ENCODE peak calls at places on chromosomes 11 and 22, in nine cellular contexts. One of them, this sample, is unnamed.

GRCh38 chr22:46297151-46297819 is 615 bp downstream of the GTSE1 start:
- DNase-seq in heart left ventricle: no peak
- DNase-seq in psoas muscle: no peak
- DNase-seq in endothelial cell of umbilical vein: peak; percentile 46
- DNase-seq in body of pancreas: peak; percentile 27
- DNase-seq in mucosa of descending colon: no peak
- DNase-seq in astrocyte: peak; percentile 24
- DNase-seq in BE2C: peak; percentile 68
- DNase-seq in hepatocyte: peak; percentile 47
- DNase-seq in this sample: no peak

GRCh38 chr11:44275241-44275640 is 34.7 kb downstream of the ALX4 start:
- DNase-seq in mucosa of descending colon: no peak
- DNase-seq in body of pancreas: no peak
- DNase-seq in endothelial cell of umbilical vein: no peak
- DNase-seq in psoas muscle: no peak
- DNase-seq in astrocyte: no peak
- DNase-seq in heart left ventricle: no peak
- DNase-seq in hepatocyte: no peak
- DNase-seq in BE2C: no peak
- DNase-seq in this sample: no peak

GRCh38 chr11:10051868-10052586 is 242.0 kb downstream of the SBF2 start:
- DNase-seq in body of pancreas: no peak
- DNase-seq in heart left ventricle: no peak
- DNase-seq in hepatocyte: no peak
- DNase-seq in mucosa of descending colon: no peak
- DNase-seq in endothelial cell of umbilical vein: peak; percentile 66
- DNase-seq in astrocyte: peak; percentile 52
- DNase-seq in psoas muscle: no peak
- DNase-seq in BE2C: no peak
- DNase-seq in this sample: no peak

GRCh38 chr11:90202342-90202741 is 20.5 kb downstream of the CHORDC1 start:
- DNase-seq in hepatocyte: no peak
- DNase-seq in body of pancreas: no peak
- DNase-seq in heart left ventricle: no peak
- DNase-seq in BE2C: no peak
- DNase-seq in endothelial cell of umbilical vein: no peak
- DNase-seq in psoas muscle: no peak
- DNase-seq in mucosa of descending colon: no peak
- DNase-seq in astrocyte: no peak
- DNase-seq in this sample: no peak

GRCh38 chr22:23533328-23533762 is 46.7 kb downstream of the IGLL1 start:
- DNase-seq in BE2C: peak; percentile 86
- DNase-seq in body of pancreas: no peak
- DNase-seq in astrocyte: no peak
- DNase-seq in endothelial cell of umbilical vein: peak; percentile 24
- DNase-seq in hepatocyte: peak; percentile 84
- DNase-seq in mucosa of descending colon: peak; percentile 52
- DNase-seq in psoas muscle: peak; percentile 32
- DNase-seq in heart left ventricle: no peak
- DNase-seq in this sample: peak; percentile 85

GRCh38 chr11:112554586-112554985 is 293.9 kb upstream of the PLET1 start:
- DNase-seq in body of pancreas: no peak
- DNase-seq in BE2C: no peak
- DNase-seq in heart left ventricle: no peak
- DNase-seq in psoas muscle: no peak
- DNase-seq in mucosa of descending colon: no peak
- DNase-seq in endothelial cell of umbilical vein: no peak
- DNase-seq in hepatocyte: no peak
- DNase-seq in astrocyte: no peak
- DNase-seq in this sample: no peak

GRCh38 chr22:46051646-46052045 is 74.7 kb upstream of the WNT7B start:
- DNase-seq in mucosa of descending colon: peak; percentile 19
- DNase-seq in astrocyte: no peak
- DNase-seq in BE2C: peak; percentile 4
- DNase-seq in endothelial cell of umbilical vein: no peak
- DNase-seq in hepatocyte: no peak
- DNase-seq in heart left ventricle: no peak
- DNase-seq in psoas muscle: peak; percentile 19
- DNase-seq in body of pancreas: no peak
- DNase-seq in this sample: no peak

GRCh38 chr11:71580057-71581003 is 2.3 kb downstream of the KRTAP5-11 start:
- DNase-seq in astrocyte: peak; percentile 51
- DNase-seq in body of pancreas: peak; percentile 87
- DNase-seq in heart left ventricle: no peak
- DNase-seq in psoas muscle: no peak
- DNase-seq in hepatocyte: peak; percentile 74
- DNase-seq in mucosa of descending colon: no peak
- DNase-seq in BE2C: peak; percentile 74
- DNase-seq in endothelial cell of umbilical vein: peak; percentile 63
- DNase-seq in this sample: no peak

GRCh38 chr11:35747638-35748037 is 85.1 kb downstream of the TRIM44 start:
- DNase-seq in mucosa of descending colon: no peak
- DNase-seq in endothelial cell of umbilical vein: no peak
- DNase-seq in BE2C: no peak
- DNase-seq in body of pancreas: peak; percentile 44
- DNase-seq in hepatocyte: no peak
- DNase-seq in psoas muscle: no peak
- DNase-seq in heart left ventricle: no peak
- DNase-seq in astrocyte: no peak
- DNase-seq in this sample: no peak

GRCh38 chr11:82080160-82080559 is 653.5 kb downstream of the FAM181B start:
- DNase-seq in astrocyte: peak; percentile 51
- DNase-seq in mucosa of descending colon: no peak
- DNase-seq in heart left ventricle: no peak
- DNase-seq in endothelial cell of umbilical vein: no peak
- DNase-seq in body of pancreas: no peak
- DNase-seq in hepatocyte: no peak
- DNase-seq in psoas muscle: no peak
- DNase-seq in BE2C: no peak
- DNase-seq in this sample: no peak

GRCh38 chr22:39519681-39520053 is 695 bp upstream of the ATF4 start:
- DNase-seq in endothelial cell of umbilical vein: no peak
- DNase-seq in psoas muscle: peak; percentile 84
- DNase-seq in body of pancreas: peak; percentile 73
- DNase-seq in BE2C: peak; percentile 68
- DNase-seq in astrocyte: no peak
- DNase-seq in hepatocyte: peak; percentile 82
- DNase-seq in heart left ventricle: no peak
- DNase-seq in mucosa of descending colon: peak; percentile 80
- DNase-seq in this sample: no peak

GRCh38 chr11:79950741-79951140 is 509.9 kb upstream of the TENM4 start:
- DNase-seq in astrocyte: no peak
- DNase-seq in BE2C: no peak
- DNase-seq in endothelial cell of umbilical vein: no peak
- DNase-seq in heart left ventricle: no peak
- DNase-seq in mucosa of descending colon: no peak
- DNase-seq in body of pancreas: no peak
- DNase-seq in psoas muscle: no peak
- DNase-seq in hepatocyte: no peak
- DNase-seq in this sample: no peak

GRCh38 chr22:39097098-39098020 is at the start of gene APOBEC3H:
- DNase-seq in body of pancreas: no peak
- DNase-seq in endothelial cell of umbilical vein: no peak
- DNase-seq in mucosa of descending colon: no peak
- DNase-seq in hepatocyte: no peak
- DNase-seq in heart left ventricle: no peak
- DNase-seq in astrocyte: no peak
- DNase-seq in psoas muscle: peak; percentile 44
- DNase-seq in BE2C: no peak
- DNase-seq in this sample: no peak

GRCh38 chr11:131409307-131409706 is 38.9 kb downstream of the NTM start:
- DNase-seq in body of pancreas: no peak
- DNase-seq in hepatocyte: no peak
- DNase-seq in endothelial cell of umbilical vein: no peak
- DNase-seq in heart left ventricle: no peak
- DNase-seq in BE2C: no peak
- DNase-seq in mucosa of descending colon: no peak
- DNase-seq in astrocyte: no peak
- DNase-seq in psoas muscle: no peak
- DNase-seq in this sample: no peak

GRCh38 chr11:134439181-134439580 is 27.1 kb upstream of the B3GAT1 start:
- DNase-seq in body of pancreas: no peak
- DNase-seq in psoas muscle: no peak
- DNase-seq in endothelial cell of umbilical vein: no peak
- DNase-seq in BE2C: no peak
- DNase-seq in astrocyte: no peak
- DNase-seq in mucosa of descending colon: no peak
- DNase-seq in hepatocyte: peak; percentile 23
- DNase-seq in heart left ventricle: no peak
- DNase-seq in this sample: no peak

GRCh38 chr11:85923455-85923854 is 68.3 kb downstream of the CCDC83 start:
- DNase-seq in astrocyte: no peak
- DNase-seq in endothelial cell of umbilical vein: no peak
- DNase-seq in hepatocyte: no peak
- DNase-seq in BE2C: no peak
- DNase-seq in mucosa of descending colon: no peak
- DNase-seq in body of pancreas: no peak
- DNase-seq in heart left ventricle: no peak
- DNase-seq in psoas muscle: no peak
- DNase-seq in this sample: no peak

GRCh38 chr22:31508536-31508935 is 12.2 kb downstream of the SFI1 start:
- DNase-seq in psoas muscle: no peak
- DNase-seq in heart left ventricle: no peak
- DNase-seq in body of pancreas: no peak
- DNase-seq in endothelial cell of umbilical vein: no peak
- DNase-seq in hepatocyte: no peak
- DNase-seq in astrocyte: no peak
- DNase-seq in BE2C: no peak
- DNase-seq in mucosa of descending colon: no peak
- DNase-seq in this sample: no peak

GRCh38 chr11:75402002-75402773 is 2.9 kb downstream of the RPS3 start:
- DNase-seq in astrocyte: no peak
- DNase-seq in psoas muscle: no peak
- DNase-seq in heart left ventricle: no peak
- DNase-seq in mucosa of descending colon: no peak
- DNase-seq in hepatocyte: no peak
- DNase-seq in endothelial cell of umbilical vein: no peak
- DNase-seq in body of pancreas: no peak
- DNase-seq in BE2C: no peak
- DNase-seq in this sample: no peak
- TF ChIP-seq CTCF in astrocyte: no peak
- TF ChIP-seq CTCF in psoas muscle: no peak
- TF ChIP-seq CTCF in heart left ventricle: no peak
- TF ChIP-seq CTCF in mucosa of descending colon: no peak
- TF ChIP-seq CTCF in hepatocyte: no peak
- TF ChIP-seq CTCF in endothelial cell of umbilical vein: no peak
- TF ChIP-seq CTCF in body of pancreas: no peak
- TF ChIP-seq CTCF in BE2C: peak; percentile 17
- TF ChIP-seq CTCF in this sample: no peak

DNA sequence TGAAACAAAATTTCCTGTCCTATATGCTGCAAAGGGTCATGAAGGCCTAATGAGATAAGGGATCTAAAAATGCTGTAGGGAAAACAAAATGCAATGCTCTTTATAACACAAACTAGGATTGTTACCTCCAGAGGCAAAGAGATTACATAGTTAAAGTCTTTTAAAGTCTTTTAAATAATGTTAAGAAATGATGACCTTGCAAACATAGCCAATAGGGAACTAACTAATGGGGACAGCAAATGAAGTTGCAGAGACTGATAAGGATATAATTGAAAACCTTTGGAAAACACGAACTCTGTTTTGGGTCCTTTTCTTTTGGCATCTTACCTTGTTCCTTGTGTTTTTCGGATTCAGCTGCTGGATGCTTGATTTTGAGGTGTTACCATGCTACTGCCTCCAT is 485.9 kb downstream of the KCNA4 start:
- DNase-seq in hepatocyte: no peak
- DNase-seq in heart left ventricle: no peak
- DNase-seq in body of pancreas: no peak
- DNase-seq in endothelial cell of umbilical vein: no peak
- DNase-seq in mucosa of descending colon: no peak
- DNase-seq in psoas muscle: no peak
- DNase-seq in BE2C: no peak
- DNase-seq in astrocyte: no peak
- DNase-seq in this sample: no peak
- TF ChIP-seq CTCF in hepatocyte: no peak
- TF ChIP-seq CTCF in heart left ventricle: no peak
- TF ChIP-seq CTCF in body of pancreas: no peak
- TF ChIP-seq CTCF in endothelial cell of umbilical vein: no peak
- TF ChIP-seq CTCF in mucosa of descending colon: no peak
- TF ChIP-seq CTCF in psoas muscle: no peak
- TF ChIP-seq CTCF in BE2C: no peak
- TF ChIP-seq CTCF in astrocyte: no peak
- TF ChIP-seq CTCF in this sample: no peak

DNA sequence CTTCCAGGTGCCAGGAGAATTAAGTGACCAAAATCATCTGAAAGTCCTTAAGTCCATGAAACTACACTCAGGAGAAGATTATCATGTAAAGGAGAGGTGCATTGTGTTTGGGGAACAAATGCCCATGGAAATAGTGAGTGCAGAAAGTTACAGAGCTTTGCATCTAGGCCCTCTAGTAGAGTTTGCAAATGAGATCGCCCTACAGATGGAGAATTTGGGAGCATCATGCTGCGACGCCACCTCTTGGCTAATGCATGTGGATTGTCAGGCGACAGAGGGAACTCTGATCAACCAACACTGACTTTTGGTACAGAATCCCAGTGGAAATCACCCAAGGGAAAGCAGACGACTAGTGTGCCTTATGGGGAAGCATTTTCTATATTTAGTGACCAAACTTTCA is 188.7 kb downstream of the BLID start:
- DNase-seq in hepatocyte: no peak
- DNase-seq in endothelial cell of umbilical vein: no peak
- DNase-seq in mucosa of descending colon: no peak
- DNase-seq in heart left ventricle: no peak
- DNase-seq in BE2C: no peak
- DNase-seq in body of pancreas: no peak
- DNase-seq in psoas muscle: no peak
- DNase-seq in astrocyte: no peak
- DNase-seq in this sample: no peak
- TF ChIP-seq CTCF in hepatocyte: no peak
- TF ChIP-seq CTCF in endothelial cell of umbilical vein: no peak
- TF ChIP-seq CTCF in mucosa of descending colon: no peak
- TF ChIP-seq CTCF in heart left ventricle: no peak
- TF ChIP-seq CTCF in BE2C: no peak
- TF ChIP-seq CTCF in body of pancreas: no peak
- TF ChIP-seq CTCF in psoas muscle: no peak
- TF ChIP-seq CTCF in astrocyte: no peak
- TF ChIP-seq CTCF in this sample: no peak

DNA sequence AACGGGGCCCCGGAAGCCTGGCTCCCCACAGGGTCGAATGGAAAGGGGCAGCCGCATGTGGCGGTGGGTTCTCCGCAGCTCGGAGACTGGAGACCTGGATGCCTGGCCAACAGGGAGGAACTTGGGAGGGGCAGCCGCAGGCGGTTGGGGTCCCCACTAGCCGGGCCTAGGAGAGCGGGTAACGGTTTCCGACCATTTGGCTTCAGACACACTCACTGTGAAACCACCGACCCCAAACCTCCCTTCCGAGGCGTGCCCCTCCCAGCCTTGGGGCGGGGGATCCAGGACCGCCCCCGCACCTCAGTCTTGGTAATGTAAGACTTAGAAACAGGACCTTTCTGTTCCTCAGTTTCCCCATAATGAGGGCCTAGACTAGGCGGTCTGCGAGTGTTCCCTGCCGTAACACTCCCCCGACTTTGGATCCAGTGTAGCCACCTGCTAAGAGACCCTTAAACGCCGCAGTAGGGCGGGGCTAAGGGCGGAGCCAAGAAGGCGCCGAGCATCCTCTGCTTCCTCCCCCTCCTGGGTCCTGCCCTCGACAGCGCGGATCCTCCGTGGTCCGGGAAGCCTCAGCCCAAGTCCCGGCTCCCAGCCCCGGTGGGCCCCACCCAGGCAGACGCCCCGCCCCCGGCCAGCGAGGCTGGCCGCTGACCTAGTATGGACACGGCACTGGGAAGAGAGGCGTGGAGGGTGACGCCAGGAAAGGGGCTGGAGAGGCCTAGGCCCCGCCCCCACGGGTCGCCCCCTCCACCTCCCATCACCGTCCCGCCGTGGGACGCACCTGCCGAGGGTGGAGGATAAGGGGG is 1.8 kb upstream of the RASGRP2 start:
- DNase-seq in hepatocyte: peak; percentile 65
- DNase-seq in BE2C: no peak
- DNase-seq in mucosa of descending colon: peak; percentile 78
- DNase-seq in body of pancreas: peak; percentile 53
- DNase-seq in endothelial cell of umbilical vein: peak; percentile 64
- DNase-seq in heart left ventricle: peak; percentile 97
- DNase-seq in astrocyte: peak; percentile 47
- DNase-seq in psoas muscle: peak; percentile 93
- DNase-seq in this sample: no peak
- TF ChIP-seq CTCF in hepatocyte: no peak
- TF ChIP-seq CTCF in BE2C: no peak
- TF ChIP-seq CTCF in mucosa of descending colon: no peak
- TF ChIP-seq CTCF in body of pancreas: no peak
- TF ChIP-seq CTCF in endothelial cell of umbilical vein: no peak
- TF ChIP-seq CTCF in heart left ventricle: no peak
- TF ChIP-seq CTCF in astrocyte: no peak
- TF ChIP-seq CTCF in psoas muscle: no peak
- TF ChIP-seq CTCF in this sample: no peak